ENCODE peak calls at places on chromosomes 11 and 22, in six cellular contexts. One of them, this sample, is unnamed.

GRCh38 chr11:112172362-112172994 is 2.8 kb upstream of the BCO2 start:
- DNase-seq in dermis blood vessel endothelial cell: peak; percentile 5
- DNase-seq in AML-193: no peak
- DNase-seq in stimulated activated CD4-positive, alpha-beta T cell treated with anti-CD3 and anti-CD28 coated beads, Interleukin-12 subunit alpha, Interleukin-12 subunit beta, amount 100 ng/mL, for 4 hours: no peak
- DNase-seq in fibroblast of gingiva: peak; percentile 1
- DNase-seq in HAP-1: no peak
- DNase-seq in this sample: no peak

GRCh38 chr11:85946221-85946620 is 91.0 kb downstream of the CCDC83 start:
- DNase-seq in dermis blood vessel endothelial cell: no peak
- DNase-seq in AML-193: no peak
- DNase-seq in stimulated activated CD4-positive, alpha-beta T cell treated with anti-CD3 and anti-CD28 coated beads, Interleukin-12 subunit alpha, Interleukin-12 subunit beta, amount 100 ng/mL, for 4 hours: no peak
- DNase-seq in fibroblast of gingiva: no peak
- DNase-seq in HAP-1: no peak
- DNase-seq in this sample: no peak

GRCh38 chr11:92340839-92341238 is 116.2 kb downstream of the FAT3 start:
- DNase-seq in dermis blood vessel endothelial cell: no peak
- DNase-seq in AML-193: peak; percentile 5
- DNase-seq in stimulated activated CD4-positive, alpha-beta T cell treated with anti-CD3 and anti-CD28 coated beads, Interleukin-12 subunit alpha, Interleukin-12 subunit beta, amount 100 ng/mL, for 4 hours: no peak
- DNase-seq in fibroblast of gingiva: no peak
- DNase-seq in HAP-1: no peak
- DNase-seq in this sample: no peak

GRCh38 chr11:86519064-86519911 is 144.6 kb downstream of the CCDC81 start:
- DNase-seq in dermis blood vessel endothelial cell: peak; percentile 79
- DNase-seq in AML-193: no peak
- DNase-seq in stimulated activated CD4-positive, alpha-beta T cell treated with anti-CD3 and anti-CD28 coated beads, Interleukin-12 subunit alpha, Interleukin-12 subunit beta, amount 100 ng/mL, for 4 hours: no peak
- DNase-seq in fibroblast of gingiva: peak; percentile 76
- DNase-seq in HAP-1: no peak
- DNase-seq in this sample: peak; percentile 43

GRCh38 chr11:8375460-8375859 is 111.8 kb upstream of the LMO1 start:
- DNase-seq in dermis blood vessel endothelial cell: no peak
- DNase-seq in AML-193: no peak
- DNase-seq in stimulated activated CD4-positive, alpha-beta T cell treated with anti-CD3 and anti-CD28 coated beads, Interleukin-12 subunit alpha, Interleukin-12 subunit beta, amount 100 ng/mL, for 4 hours: no peak
- DNase-seq in fibroblast of gingiva: no peak
- DNase-seq in HAP-1: no peak
- DNase-seq in this sample: no peak

GRCh38 chr11:16881074-16881709 is 133.0 kb downstream of the PLEKHA7 start:
- DNase-seq in dermis blood vessel endothelial cell: peak; percentile 55
- DNase-seq in AML-193: no peak
- DNase-seq in stimulated activated CD4-positive, alpha-beta T cell treated with anti-CD3 and anti-CD28 coated beads, Interleukin-12 subunit alpha, Interleukin-12 subunit beta, amount 100 ng/mL, for 4 hours: no peak
- DNase-seq in fibroblast of gingiva: peak; percentile 26
- DNase-seq in HAP-1: no peak
- DNase-seq in this sample: peak; percentile 44

GRCh38 chr11:17275376-17276235 is 933 bp upstream of the NUCB2 start:
- DNase-seq in dermis blood vessel endothelial cell: peak; percentile 11
- DNase-seq in AML-193: peak; percentile 64
- DNase-seq in stimulated activated CD4-positive, alpha-beta T cell treated with anti-CD3 and anti-CD28 coated beads, Interleukin-12 subunit alpha, Interleukin-12 subunit beta, amount 100 ng/mL, for 4 hours: no peak
- DNase-seq in fibroblast of gingiva: no peak
- DNase-seq in HAP-1: no peak
- DNase-seq in this sample: no peak

GRCh38 chr11:36341915-36342314 is 45.8 kb downstream of the PRR5L start:
- DNase-seq in dermis blood vessel endothelial cell: no peak
- DNase-seq in AML-193: no peak
- DNase-seq in stimulated activated CD4-positive, alpha-beta T cell treated with anti-CD3 and anti-CD28 coated beads, Interleukin-12 subunit alpha, Interleukin-12 subunit beta, amount 100 ng/mL, for 4 hours: no peak
- DNase-seq in fibroblast of gingiva: no peak
- DNase-seq in HAP-1: no peak
- DNase-seq in this sample: no peak

GRCh38 chr11:69370984-69371709 is 77.2 kb downstream of the MYEOV start:
- DNase-seq in dermis blood vessel endothelial cell: no peak
- DNase-seq in AML-193: no peak
- DNase-seq in stimulated activated CD4-positive, alpha-beta T cell treated with anti-CD3 and anti-CD28 coated beads, Interleukin-12 subunit alpha, Interleukin-12 subunit beta, amount 100 ng/mL, for 4 hours: no peak
- DNase-seq in fibroblast of gingiva: no peak
- DNase-seq in HAP-1: no peak
- DNase-seq in this sample: no peak

GRCh38 chr11:75051043-75051442 is 45.6 kb downstream of the OR2AT4 start:
- DNase-seq in dermis blood vessel endothelial cell: no peak
- DNase-seq in AML-193: no peak
- DNase-seq in stimulated activated CD4-positive, alpha-beta T cell treated with anti-CD3 and anti-CD28 coated beads, Interleukin-12 subunit alpha, Interleukin-12 subunit beta, amount 100 ng/mL, for 4 hours: no peak
- DNase-seq in fibroblast of gingiva: no peak
- DNase-seq in HAP-1: no peak
- DNase-seq in this sample: no peak

GRCh38 chr22:27195104-27195503 is 537.7 kb downstream of the MIAT start:
- DNase-seq in dermis blood vessel endothelial cell: no peak
- DNase-seq in AML-193: no peak
- DNase-seq in stimulated activated CD4-positive, alpha-beta T cell treated with anti-CD3 and anti-CD28 coated beads, Interleukin-12 subunit alpha, Interleukin-12 subunit beta, amount 100 ng/mL, for 4 hours: no peak
- DNase-seq in fibroblast of gingiva: no peak
- DNase-seq in HAP-1: no peak
- DNase-seq in this sample: no peak

GRCh38 chr11:35393093-35393492 is 26.3 kb downstream of the SLC1A2 start:
- DNase-seq in dermis blood vessel endothelial cell: no peak
- DNase-seq in AML-193: no peak
- DNase-seq in stimulated activated CD4-positive, alpha-beta T cell treated with anti-CD3 and anti-CD28 coated beads, Interleukin-12 subunit alpha, Interleukin-12 subunit beta, amount 100 ng/mL, for 4 hours: no peak
- DNase-seq in fibroblast of gingiva: peak; percentile 38
- DNase-seq in HAP-1: peak; percentile 15
- DNase-seq in this sample: no peak

GRCh38 chr11:35632301-35632700 is 14.0 kb downstream of the FJX1 start:
- DNase-seq in dermis blood vessel endothelial cell: peak; percentile 34
- DNase-seq in AML-193: no peak
- DNase-seq in stimulated activated CD4-positive, alpha-beta T cell treated with anti-CD3 and anti-CD28 coated beads, Interleukin-12 subunit alpha, Interleukin-12 subunit beta, amount 100 ng/mL, for 4 hours: no peak
- DNase-seq in fibroblast of gingiva: no peak
- DNase-seq in HAP-1: no peak
- DNase-seq in this sample: peak; percentile 47

GRCh38 chr11:196786-197731 is 4.2 kb downstream of the SCGB1C1 start:
- DNase-seq in dermis blood vessel endothelial cell: no peak
- DNase-seq in AML-193: no peak
- DNase-seq in stimulated activated CD4-positive, alpha-beta T cell treated with anti-CD3 and anti-CD28 coated beads, Interleukin-12 subunit alpha, Interleukin-12 subunit beta, amount 100 ng/mL, for 4 hours: no peak
- DNase-seq in fibroblast of gingiva: no peak
- DNase-seq in HAP-1: no peak
- DNase-seq in this sample: no peak

GRCh38 chr11:66856496-66857233 is at the start of gene LRFN4:
- DNase-seq in dermis blood vessel endothelial cell: peak; percentile 59
- DNase-seq in AML-193: peak; percentile 68
- DNase-seq in stimulated activated CD4-positive, alpha-beta T cell treated with anti-CD3 and anti-CD28 coated beads, Interleukin-12 subunit alpha, Interleukin-12 subunit beta, amount 100 ng/mL, for 4 hours: peak; percentile 30
- DNase-seq in fibroblast of gingiva: no peak
- DNase-seq in HAP-1: peak; percentile 21
- DNase-seq in this sample: no peak

GRCh38 chr11:27697679-27698275 is 2.5 kb downstream of the BDNF start:
- DNase-seq in dermis blood vessel endothelial cell: no peak
- DNase-seq in AML-193: no peak
- DNase-seq in stimulated activated CD4-positive, alpha-beta T cell treated with anti-CD3 and anti-CD28 coated beads, Interleukin-12 subunit alpha, Interleukin-12 subunit beta, amount 100 ng/mL, for 4 hours: no peak
- DNase-seq in fibroblast of gingiva: no peak
- DNase-seq in HAP-1: no peak
- DNase-seq in this sample: no peak

GRCh38 chr22:48624401-48624800 is 1203.3 kb downstream of the BRD1 start:
- DNase-seq in dermis blood vessel endothelial cell: no peak
- DNase-seq in AML-193: no peak
- DNase-seq in stimulated activated CD4-positive, alpha-beta T cell treated with anti-CD3 and anti-CD28 coated beads, Interleukin-12 subunit alpha, Interleukin-12 subunit beta, amount 100 ng/mL, for 4 hours: no peak
- DNase-seq in fibroblast of gingiva: no peak
- DNase-seq in HAP-1: no peak
- DNase-seq in this sample: no peak

GRCh38 chr11:13850256-13851010 is 112.1 kb upstream of the SPON1 start:
- DNase-seq in dermis blood vessel endothelial cell: no peak
- DNase-seq in AML-193: no peak
- DNase-seq in stimulated activated CD4-positive, alpha-beta T cell treated with anti-CD3 and anti-CD28 coated beads, Interleukin-12 subunit alpha, Interleukin-12 subunit beta, amount 100 ng/mL, for 4 hours: no peak
- DNase-seq in fibroblast of gingiva: no peak
- DNase-seq in HAP-1: no peak
- DNase-seq in this sample: no peak

GRCh38 chr22:40571887-40572286 is 64.6 kb downstream of the MRTFA start:
- DNase-seq in dermis blood vessel endothelial cell: no peak
- DNase-seq in AML-193: no peak
- DNase-seq in stimulated activated CD4-positive, alpha-beta T cell treated with anti-CD3 and anti-CD28 coated beads, Interleukin-12 subunit alpha, Interleukin-12 subunit beta, amount 100 ng/mL, for 4 hours: no peak
- DNase-seq in fibroblast of gingiva: no peak
- DNase-seq in HAP-1: no peak
- DNase-seq in this sample: no peak

GRCh38 chr11:47861762-47862161 is 13.6 kb upstream of the NUP160 start:
- DNase-seq in dermis blood vessel endothelial cell: no peak
- DNase-seq in AML-193: no peak
- DNase-seq in stimulated activated CD4-positive, alpha-beta T cell treated with anti-CD3 and anti-CD28 coated beads, Interleukin-12 subunit alpha, Interleukin-12 subunit beta, amount 100 ng/mL, for 4 hours: no peak
- DNase-seq in fibroblast of gingiva: peak; percentile 65
- DNase-seq in HAP-1: no peak
- DNase-seq in this sample: peak; percentile 68

GRCh38 chr11:86809561-86809960 is 9.2 kb downstream of the PRSS23 start:
- DNase-seq in dermis blood vessel endothelial cell: no peak
- DNase-seq in AML-193: no peak
- DNase-seq in stimulated activated CD4-positive, alpha-beta T cell treated with anti-CD3 and anti-CD28 coated beads, Interleukin-12 subunit alpha, Interleukin-12 subunit beta, amount 100 ng/mL, for 4 hours: no peak
- DNase-seq in fibroblast of gingiva: peak; percentile 29
- DNase-seq in HAP-1: no peak
- DNase-seq in this sample: no peak

GRCh38 chr11:35141538-35141937 is 2.6 kb downstream of the CD44 start:
- DNase-seq in dermis blood vessel endothelial cell: no peak
- DNase-seq in AML-193: peak; percentile 80
- DNase-seq in stimulated activated CD4-positive, alpha-beta T cell treated with anti-CD3 and anti-CD28 coated beads, Interleukin-12 subunit alpha, Interleukin-12 subunit beta, amount 100 ng/mL, for 4 hours: peak; percentile 22
- DNase-seq in fibroblast of gingiva: no peak
- DNase-seq in HAP-1: no peak
- DNase-seq in this sample: no peak

GRCh38 chr11:439315-440064 is 2.3 kb downstream of the ANO9 start:
- DNase-seq in dermis blood vessel endothelial cell: no peak
- DNase-seq in AML-193: no peak
- DNase-seq in stimulated activated CD4-positive, alpha-beta T cell treated with anti-CD3 and anti-CD28 coated beads, Interleukin-12 subunit alpha, Interleukin-12 subunit beta, amount 100 ng/mL, for 4 hours: no peak
- DNase-seq in fibroblast of gingiva: no peak
- DNase-seq in HAP-1: no peak
- DNase-seq in this sample: no peak

GRCh38 chr11:66061268-66061667 is 8.8 kb upstream of the PACS1 start:
- DNase-seq in dermis blood vessel endothelial cell: no peak
- DNase-seq in AML-193: no peak
- DNase-seq in stimulated activated CD4-positive, alpha-beta T cell treated with anti-CD3 and anti-CD28 coated beads, Interleukin-12 subunit alpha, Interleukin-12 subunit beta, amount 100 ng/mL, for 4 hours: no peak
- DNase-seq in fibroblast of gingiva: no peak
- DNase-seq in HAP-1: no peak
- DNase-seq in this sample: no peak

GRCh38 chr11:94794287-94795168 is 26.4 kb downstream of the AMOTL1 start:
- DNase-seq in dermis blood vessel endothelial cell: peak; percentile 91
- DNase-seq in AML-193: no peak
- DNase-seq in stimulated activated CD4-positive, alpha-beta T cell treated with anti-CD3 and anti-CD28 coated beads, Interleukin-12 subunit alpha, Interleukin-12 subunit beta, amount 100 ng/mL, for 4 hours: no peak
- DNase-seq in fibroblast of gingiva: peak; percentile 94
- DNase-seq in HAP-1: no peak
- DNase-seq in this sample: peak; percentile 95

GRCh38 chr11:17280494-17281127 is 4.1 kb downstream of the NUCB2 start:
- DNase-seq in dermis blood vessel endothelial cell: no peak
- DNase-seq in AML-193: no peak
- DNase-seq in stimulated activated CD4-positive, alpha-beta T cell treated with anti-CD3 and anti-CD28 coated beads, Interleukin-12 subunit alpha, Interleukin-12 subunit beta, amount 100 ng/mL, for 4 hours: no peak
- DNase-seq in fibroblast of gingiva: peak; percentile 10
- DNase-seq in HAP-1: no peak
- DNase-seq in this sample: no peak

GRCh38 chr11:119551726-119552510 is 128.9 kb upstream of the THY1 start:
- DNase-seq in dermis blood vessel endothelial cell: no peak
- DNase-seq in AML-193: no peak
- DNase-seq in stimulated activated CD4-positive, alpha-beta T cell treated with anti-CD3 and anti-CD28 coated beads, Interleukin-12 subunit alpha, Interleukin-12 subunit beta, amount 100 ng/mL, for 4 hours: no peak
- DNase-seq in fibroblast of gingiva: no peak
- DNase-seq in HAP-1: peak; percentile 94
- DNase-seq in this sample: no peak

GRCh38 chr11:10575999-10576398 is 7.5 kb upstream of the LYVE1 start:
- DNase-seq in dermis blood vessel endothelial cell: no peak
- DNase-seq in AML-193: no peak
- DNase-seq in stimulated activated CD4-positive, alpha-beta T cell treated with anti-CD3 and anti-CD28 coated beads, Interleukin-12 subunit alpha, Interleukin-12 subunit beta, amount 100 ng/mL, for 4 hours: no peak
- DNase-seq in fibroblast of gingiva: no peak
- DNase-seq in HAP-1: no peak
- DNase-seq in this sample: no peak

GRCh38 chr22:42261266-42261665 is 9.2 kb downstream of the TCF20 start:
- DNase-seq in dermis blood vessel endothelial cell: no peak
- DNase-seq in AML-193: no peak
- DNase-seq in stimulated activated CD4-positive, alpha-beta T cell treated with anti-CD3 and anti-CD28 coated beads, Interleukin-12 subunit alpha, Interleukin-12 subunit beta, amount 100 ng/mL, for 4 hours: no peak
- DNase-seq in fibroblast of gingiva: peak; percentile 43
- DNase-seq in HAP-1: no peak
- DNase-seq in this sample: no peak

GRCh38 chr11:85665756-85666155 is 827 bp upstream of the CREBZF start:
- DNase-seq in dermis blood vessel endothelial cell: no peak
- DNase-seq in AML-193: no peak
- DNase-seq in stimulated activated CD4-positive, alpha-beta T cell treated with anti-CD3 and anti-CD28 coated beads, Interleukin-12 subunit alpha, Interleukin-12 subunit beta, amount 100 ng/mL, for 4 hours: no peak
- DNase-seq in fibroblast of gingiva: peak; percentile 30
- DNase-seq in HAP-1: no peak
- DNase-seq in this sample: no peak

GRCh38 chr11:59965424-59965823 is 1.6 kb downstream of the OOSP4A start:
- DNase-seq in dermis blood vessel endothelial cell: no peak
- DNase-seq in AML-193: no peak
- DNase-seq in stimulated activated CD4-positive, alpha-beta T cell treated with anti-CD3 and anti-CD28 coated beads, Interleukin-12 subunit alpha, Interleukin-12 subunit beta, amount 100 ng/mL, for 4 hours: no peak
- DNase-seq in fibroblast of gingiva: no peak
- DNase-seq in HAP-1: no peak
- DNase-seq in this sample: no peak

GRCh38 chr22:35150163-35151107 is 84.5 kb downstream of the ISX start:
- DNase-seq in dermis blood vessel endothelial cell: peak; percentile 74
- DNase-seq in AML-193: peak; percentile 2
- DNase-seq in stimulated activated CD4-positive, alpha-beta T cell treated with anti-CD3 and anti-CD28 coated beads, Interleukin-12 subunit alpha, Interleukin-12 subunit beta, amount 100 ng/mL, for 4 hours: peak; percentile 56
- DNase-seq in fibroblast of gingiva: no peak
- DNase-seq in HAP-1: peak; percentile 18
- DNase-seq in this sample: no peak

GRCh38 chr11:20119315-20119714 is 41.0 kb downstream of the DBX1 start:
- DNase-seq in dermis blood vessel endothelial cell: no peak
- DNase-seq in AML-193: no peak
- DNase-seq in stimulated activated CD4-positive, alpha-beta T cell treated with anti-CD3 and anti-CD28 coated beads, Interleukin-12 subunit alpha, Interleukin-12 subunit beta, amount 100 ng/mL, for 4 hours: no peak
- DNase-seq in fibroblast of gingiva: no peak
- DNase-seq in HAP-1: no peak
- DNase-seq in this sample: no peak

GRCh38 chr22:29269731-29270474 is 1.8 kb downstream of the EWSR1 start:
- DNase-seq in dermis blood vessel endothelial cell: peak; percentile 12
- DNase-seq in AML-193: no peak
- DNase-seq in stimulated activated CD4-positive, alpha-beta T cell treated with anti-CD3 and anti-CD28 coated beads, Interleukin-12 subunit alpha, Interleukin-12 subunit beta, amount 100 ng/mL, for 4 hours: no peak
- DNase-seq in fibroblast of gingiva: no peak
- DNase-seq in HAP-1: no peak
- DNase-seq in this sample: no peak

GRCh38 chr11:83194284-83195175 is 1.0 kb downstream of the ANKRD42 start:
- DNase-seq in dermis blood vessel endothelial cell: peak; percentile 62
- DNase-seq in AML-193: peak; percentile 85
- DNase-seq in stimulated activated CD4-positive, alpha-beta T cell treated with anti-CD3 and anti-CD28 coated beads, Interleukin-12 subunit alpha, Interleukin-12 subunit beta, amount 100 ng/mL, for 4 hours: peak; percentile 33
- DNase-seq in fibroblast of gingiva: peak; percentile 84
- DNase-seq in HAP-1: peak; percentile 26
- DNase-seq in this sample: peak; percentile 56